ENCODE peak calls at places on chromosomes 7 and 10, in four cellular contexts. F is GM12878, O is HepG2, R is K562. Z is an unnamed sample.

GRCh38 chr10:104424719-104425118 is 71.1 kb downstream of the CFAP58 start:
- DNase-seq in F (peak), O (no peak), R (no peak), Z (no peak)

GRCh38 chr7:116911799-116912198 is 41.5 kb upstream of the ST7 start:
- DNase-seq in O (no peak), R (no peak), F (no peak), Z (no peak)

GRCh38 chr7:16929146-16929762 is 47.5 kb upstream of the AGR3 start:
- DNase-seq in O (no peak), F (peak), R (no peak), Z (no peak)

GRCh38 chr7:95545007-95545615 is 51.2 kb downstream of the PDK4 start:
- DNase-seq in R (no peak), O (peak), F (no peak), Z (peak)

GRCh38 chr10:75662715-75663114 is 231.3 kb downstream of the LRMDA start:
- DNase-seq in R (no peak), O (no peak), F (no peak), Z (no peak)

GRCh38 chr10:86295351-86295750 is 71.2 kb downstream of the GRID1 start:
- DNase-seq in F (no peak), R (no peak), O (no peak), Z (no peak)

GRCh38 chr7:139451638-139452037 is 31.8 kb downstream of the KLRG2 start:
- DNase-seq in F (no peak), R (peak), O (no peak), Z (no peak)

GRCh38 chr10:79298403-79299244 is 48.6 kb upstream of the PPIF start:
- DNase-seq in O (peak), F (no peak), R (peak), Z (no peak)

GRCh38 chr10:6124666-6125065 is 35.8 kb downstream of the RBM17 start:
- DNase-seq in O (no peak), F (no peak), R (no peak), Z (no peak)

GRCh38 chr10:114044251-114045070 is 795 bp downstream of the ADRB1 start:
- DNase-seq in O (no peak), R (no peak), F (no peak), Z (peak)

GRCh38 chr10:99711129-99711719 is 20.7 kb downstream of the COX15 start:
- DNase-seq in F (peak), R (peak), O (peak), Z (peak)

GRCh38 chr10:60369163-60369930 is 20.3 kb downstream of the ANK3 start:
- DNase-seq in O (no peak), R (no peak), F (no peak), Z (no peak)

GRCh38 chr10:130854151-130854550 is 457.4 kb downstream of the TCERG1L start:
- DNase-seq in R (no peak), O (no peak), F (no peak), Z (no peak)

GRCh38 chr10:132701099-132701845 is 84.7 kb downstream of the NKX6-2 start:
- DNase-seq in R (no peak), O (no peak), F (no peak), Z (no peak)

GRCh38 chr10:69866688-69867461 is 65.2 kb downstream of the COL13A1 start:
- DNase-seq in R (no peak), F (no peak), O (no peak), Z (peak)

GRCh38 chr7:33885290-33886005 is 19.9 kb upstream of the BMPER start:
- DNase-seq in F (no peak), R (no peak), O (no peak), Z (no peak)

GRCh38 chr7:117129538-117129955 is 176.2 kb downstream of the ST7 start:
- DNase-seq in O (no peak), R (no peak), F (no peak), Z (no peak)

GRCh38 chr10:37379991-37380390 is 254.6 kb downstream of the ANKRD30A start:
- DNase-seq in O (no peak), F (no peak), R (no peak), Z (no peak)

GRCh38 chr7:131031100-131031868 is 296.4 kb upstream of the MKLN1 start:
- DNase-seq in F (peak), O (no peak), R (no peak), Z (no peak)

GRCh38 chr7:90266808-90267207 is 21.8 kb downstream of the CFAP69 start:
- DNase-seq in O (no peak), R (no peak), F (no peak), Z (no peak)

DNA sequence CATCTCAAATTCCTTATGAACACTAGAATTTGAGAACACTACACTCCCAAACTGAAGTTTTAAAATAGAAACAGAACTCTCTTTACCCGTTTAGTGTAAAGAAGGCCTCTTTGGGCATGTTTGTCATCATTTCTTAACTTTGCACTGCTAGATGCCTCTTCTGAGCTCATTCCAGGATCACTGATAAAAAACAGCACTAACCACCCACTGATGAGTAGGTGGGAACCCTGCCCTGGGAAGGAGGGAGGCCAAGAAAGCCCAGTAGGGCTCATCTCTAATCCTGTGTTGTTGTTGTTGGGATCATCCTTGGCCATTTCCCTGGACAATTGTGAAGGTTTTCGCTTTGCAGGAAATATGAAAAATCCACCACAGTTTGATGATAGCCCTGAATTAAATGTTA is 68.2 kb downstream of the CUBN start:
- DNase-seq in O (no peak), F (no peak), R (peak), Z (no peak)
- TF ChIP-seq JUNB in O (no peak), F (no peak), R (no peak), Z (no peak)

GRCh38 chr7:75054744-75055527 is 18.7 kb downstream of the RCC1L start:
- DNase-seq in F (no peak), R (no peak), O (no peak), Z (no peak)

GRCh38 chr7:75045881-75046280 is 27.7 kb downstream of the RCC1L start:
- DNase-seq in R (no peak), F (no peak), O (no peak), Z (no peak)

GRCh38 chr7:75050501-75050900 is 23.1 kb downstream of the RCC1L start:
- DNase-seq in O (no peak), R (no peak), F (no peak), Z (no peak)

GRCh38 chr7:75048435-75049379 is 24.9 kb downstream of the RCC1L start:
- DNase-seq in R (no peak), O (no peak), F (no peak), Z (no peak)

GRCh38 chr7:75049817-75050216 is 23.8 kb downstream of the RCC1L start:
- DNase-seq in F (no peak), R (peak), O (no peak), Z (no peak)
- TF ChIP-seq POLR2AphosphoS5 in F (no peak), R (no peak), O (no peak), Z (no peak)

GRCh38 chr7:4725014-4725951 is 43.2 kb downstream of the FOXK1 start:
- DNase-seq in F (no peak), O (peak), R (no peak), Z (peak)
- TF ChIP-seq JUNB in F (peak), O (no peak), R (no peak), Z (no peak)

GRCh38 chr10:88932539-88933256 is 19.9 kb downstream of the ACTA2 start:
- DNase-seq in F (no peak), O (peak), R (peak), Z (peak)

GRCh38 chr10:88931548-88931947 is 21.0 kb downstream of the ACTA2 start:
- DNase-seq in O (no peak), F (no peak), R (no peak), Z (no peak)

GRCh38 chr10:88938039-88938438 is 14.5 kb downstream of the ACTA2 start:
- DNase-seq in O (no peak), F (no peak), R (no peak), Z (no peak)

GRCh38 chr10:88933584-88933983 is 19.0 kb downstream of the ACTA2 start:
- DNase-seq in F (no peak), O (no peak), R (no peak), Z (no peak)

DNA sequence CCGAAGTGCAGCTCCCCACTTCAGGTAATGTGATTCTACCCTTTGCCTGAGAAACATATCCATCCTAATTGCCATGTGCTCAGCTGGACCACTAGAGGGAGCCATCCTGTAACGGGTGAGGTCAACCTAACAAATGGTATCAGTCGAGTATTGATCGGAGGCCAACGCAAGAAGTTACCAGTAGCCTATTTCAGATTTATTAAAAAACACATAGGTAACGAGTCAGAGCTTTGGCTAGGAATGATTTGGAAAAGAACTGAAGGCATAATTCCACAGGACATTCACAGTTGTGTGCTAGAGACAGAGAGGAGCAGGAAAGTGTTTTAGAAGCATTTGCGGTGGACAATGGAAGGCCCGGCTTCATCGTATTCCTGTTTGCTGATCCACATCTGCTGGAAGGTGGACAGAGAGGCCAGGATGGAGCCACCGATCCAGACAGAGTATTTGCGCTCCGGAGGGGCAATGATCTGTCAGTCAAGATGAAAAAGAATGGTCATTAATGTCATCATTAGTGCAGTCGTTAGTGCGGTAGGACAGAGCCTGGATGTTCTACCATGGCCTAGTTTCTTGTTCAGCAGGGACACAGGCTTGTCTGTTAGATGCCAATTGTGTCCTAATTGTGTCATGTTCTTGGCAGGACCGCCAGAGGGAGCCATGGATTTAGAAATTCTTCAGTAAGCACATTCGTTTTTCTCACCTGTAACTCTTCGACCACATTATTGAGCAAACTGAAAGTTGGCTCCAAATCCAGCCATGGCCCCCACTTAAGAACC is 17.5 kb downstream of the ACTA2 start:
- DNase-seq in R (peak), F (peak), O (peak), Z (peak)
- TF ChIP-seq POLR2AphosphoS5 in R (no peak), F (no peak), O (no peak), Z (no peak)

GRCh38 chr10:25297466-25297865 is 122.7 kb downstream of the GPR158 start:
- DNase-seq in R (no peak), O (no peak), F (no peak), Z (no peak)

GRCh38 chr10:25300073-25300472 is 125.3 kb downstream of the GPR158 start:
- DNase-seq in F (no peak), O (no peak), R (no peak), Z (peak)

GRCh38 chr10:25296324-25296723 is 121.5 kb downstream of the GPR158 start:
- DNase-seq in O (no peak), F (no peak), R (no peak), Z (no peak)

GRCh38 chr10:25294032-25294926 is 119.5 kb downstream of the GPR158 start:
- DNase-seq in F (no peak), O (peak), R (no peak), Z (no peak)
- TF ChIP-seq JUNB in F (no peak), O (no peak), R (no peak), Z (no peak)

GRCh38 chr7:134920026-134920758 is 66.1 kb upstream of the AGBL3 start:
- DNase-seq in R (no peak), F (no peak), O (no peak), Z (no peak)

GRCh38 chr7:134919240-134919641 is 67.1 kb upstream of the AGBL3 start:
- DNase-seq in R (no peak), O (no peak), F (no peak), Z (no peak)

GRCh38 chr7:134910968-134911367 is 75.3 kb upstream of the AGBL3 start:
- DNase-seq in F (no peak), O (no peak), R (no peak), Z (peak)

DNA sequence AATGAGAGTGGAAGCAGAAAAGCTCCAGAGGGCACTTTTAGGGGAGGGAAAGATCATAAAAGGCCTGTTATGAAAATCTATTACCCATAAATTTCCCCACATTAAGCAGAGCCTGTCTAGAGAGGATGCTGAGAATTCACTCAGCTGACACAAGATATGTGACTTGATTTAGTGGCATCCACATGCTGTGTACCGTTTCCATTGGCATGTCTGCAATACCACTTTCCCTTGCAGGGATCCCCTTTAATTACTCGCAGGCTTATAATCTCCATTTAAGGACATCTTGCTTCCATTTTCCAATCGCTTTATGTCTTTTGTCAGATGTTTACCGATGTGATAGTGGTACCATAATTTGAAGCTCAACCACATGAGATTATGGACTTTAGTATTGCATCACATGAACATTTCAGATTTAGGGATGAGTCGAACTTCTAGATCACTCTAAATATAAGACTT is 69.9 kb upstream of the AGBL3 start:
- DNase-seq in O (no peak), R (no peak), F (no peak), Z (no peak)
- TF ChIP-seq POLR2AphosphoS5 in O (no peak), R (no peak), F (no peak), Z (no peak)